ENCODE peak calls at places on chromosome 19, in seven cellular contexts. T, H, S, D, Y, U and G are unnamed samples.

GRCh38 chr19:1169921-1170885 is 3.9 kb downstream of the SBNO2 start:
- DNase-seq in T (peak; percentile 89), H (no peak), S (peak; percentile 53), D (no peak), Y (no peak), U (no peak), G (no peak)

GRCh38 chr19:1503925-1504430 is 8.8 kb downstream of the ADAMTSL5 start:
- DNase-seq in T (no peak), H (no peak), S (no peak), D (no peak), Y (no peak), U (no peak), G (no peak)

GRCh38 chr19:28492201-28492600 is 720.8 kb downstream of the UQCRFS1 start:
- DNase-seq in T (no peak), H (no peak), S (no peak), D (no peak), Y (no peak), U (no peak), G (no peak)

GRCh38 chr19:19034204-19034624 is 811 bp downstream of the ARMC6 start:
- DNase-seq in T (no peak), H (peak; percentile 61), S (peak; percentile 20), D (peak; percentile 93), Y (peak; percentile 89), U (peak; percentile 79), G (peak; percentile 66)

GRCh38 chr19:41807176-41807575 is 10.8 kb downstream of the CEACAM3 start:
- DNase-seq in T (no peak), H (no peak), S (no peak), D (no peak), Y (no peak), U (no peak), G (no peak)

GRCh38 chr19:49019242-49019932 is 2.5 kb upstream of the LHB start:
- DNase-seq in T (peak; percentile 64), H (peak; percentile 62), S (peak; percentile 69), D (peak; percentile 46), Y (peak; percentile 71), U (peak; percentile 89), G (peak; percentile 92)

GRCh38 chr19:40803857-40804782 is 5.1 kb downstream of the EGLN2 start:
- DNase-seq in T (no peak), H (no peak), S (peak; percentile 66), D (peak; percentile 34), Y (peak; percentile 71), U (peak; percentile 91), G (no peak)

GRCh38 chr19:41324231-41324702 is 14.3 kb downstream of the CCDC97 start:
- DNase-seq in T (no peak), H (no peak), S (no peak), D (peak; percentile 25), Y (peak; percentile 44), U (no peak), G (no peak)

GRCh38 chr19:45279587-45280192 is 28.6 kb downstream of the MARK4 start:
- DNase-seq in T (no peak), H (no peak), S (no peak), D (no peak), Y (no peak), U (no peak), G (no peak)

GRCh38 chr19:2549701-2550191 is 73.8 kb downstream of the GADD45B start:
- DNase-seq in T (peak; percentile 58), H (peak; percentile 94), S (no peak), D (peak; percentile 62), Y (no peak), U (peak; percentile 81), G (no peak)

GRCh38 chr19:41308450-41309224 is 1.3 kb upstream of the CCDC97 start:
- DNase-seq in T (peak; percentile 92), H (peak; percentile 95), S (peak; percentile 92), D (peak; percentile 78), Y (peak; percentile 92), U (peak; percentile 94), G (peak; percentile 86)

GRCh38 chr19:30338878-30339623 is 33.1 kb upstream of the ZNF536 start:
- DNase-seq in T (no peak), H (no peak), S (no peak), D (no peak), Y (no peak), U (peak; percentile 6), G (no peak)

GRCh38 chr19:49847731-49848696 is 2.9 kb upstream of the PTOV1 start:
- DNase-seq in T (no peak), H (no peak), S (no peak), D (peak; percentile 88), Y (no peak), U (peak; percentile 50), G (no peak)

GRCh38 chr19:16076958-16077611 is 790 bp downstream of the TPM4 start:
- DNase-seq in T (no peak), H (no peak), S (no peak), D (peak; percentile 71), Y (no peak), U (peak; percentile 67), G (peak; percentile 65)

GRCh38 chr19:10290876-10291553 is 1.3 kb downstream of the ICAM5 start:
- DNase-seq in T (no peak), H (no peak), S (no peak), D (peak; percentile 72), Y (peak; percentile 90), U (peak; percentile 81), G (peak; percentile 78)

GRCh38 chr19:11033763-11034162 is 55.5 kb upstream of the LDLR start:
- DNase-seq in T (no peak), H (no peak), S (no peak), D (no peak), Y (no peak), U (no peak), G (no peak)

GRCh38 chr19:409006-409514 is at the start of gene C2CD4C:
- DNase-seq in T (no peak), H (no peak), S (no peak), D (peak; percentile 23), Y (peak; percentile 26), U (peak; percentile 19), G (peak; percentile 76)

GRCh38 chr19:30696514-30696913 is 324.3 kb downstream of the ZNF536 start:
- DNase-seq in T (peak; percentile 30), H (no peak), S (no peak), D (peak; percentile 35), Y (peak; percentile 21), U (no peak), G (peak; percentile 65)

GRCh38 chr19:51258165-51258564 is 7.3 kb downstream of the SIGLECL1 start:
- DNase-seq in T (no peak), H (no peak), S (no peak), D (peak; percentile 73), Y (no peak), U (no peak), G (no peak)

GRCh38 chr19:23273594-23274412 is 23.6 kb upstream of the ZNF724 start:
- DNase-seq in T (peak; percentile 93), H (peak; percentile 92), S (peak; percentile 95), D (peak; percentile 96), Y (peak; percentile 84), U (peak; percentile 94), G (peak; percentile 84)
- TF ChIP-seq POLR2A in T (peak; percentile 81), H (no peak), S (peak; percentile 91), D (peak; percentile 95), Y (peak; percentile 70), U (peak; percentile 88), G (peak; percentile 95)

GRCh38 chr19:6393074-6393981 is at the start of gene GTF2F1:
- DNase-seq in T (peak; percentile 97), H (peak; percentile 85), S (peak; percentile 83), D (peak; percentile 90), Y (peak; percentile 95), U (peak; percentile 96), G (peak; percentile 98)
- TF ChIP-seq POLR2A in T (peak; percentile 55), H (no peak), S (peak; percentile 8), D (peak; percentile 43), Y (peak; percentile 74), U (peak; percentile 44), G (peak; percentile 58)

GRCh38 chr19:4371209-4371897 is 28.0 kb downstream of the MPND start:
- DNase-seq in T (no peak), H (no peak), S (no peak), D (no peak), Y (no peak), U (no peak), G (no peak)

GRCh38 chr19:4369888-4370260 is 26.5 kb downstream of the MPND start:
- DNase-seq in T (no peak), H (no peak), S (no peak), D (no peak), Y (peak; percentile 86), U (peak; percentile 72), G (no peak)

GRCh38 chr19:4369109-4369887 is 25.9 kb downstream of the MPND start:
- DNase-seq in T (peak; percentile 62), H (no peak), S (peak; percentile 77), D (no peak), Y (peak; percentile 53), U (peak; percentile 84), G (no peak)

GRCh38 chr19:4371898-4372629 is 28.3 kb downstream of the SH3GL1 start:
- DNase-seq in T (no peak), H (no peak), S (no peak), D (no peak), Y (peak; percentile 82), U (no peak), G (no peak)

GRCh38 chr19:4370418-4371041 is 27.2 kb downstream of the MPND start:
- DNase-seq in T (no peak), H (no peak), S (no peak), D (no peak), Y (no peak), U (no peak), G (no peak)
- TF ChIP-seq POLR2A in T (no peak), H (no peak), S (no peak), D (no peak), Y (no peak), U (no peak), G (no peak)

GRCh38 chr19:17555929-17556813 is 722 bp downstream of the COLGALT1 start:
- DNase-seq in T (peak; percentile 55), H (peak; percentile 49), S (peak; percentile 18), D (peak; percentile 90), Y (peak; percentile 66), U (peak; percentile 76), G (peak; percentile 67)
- TF ChIP-seq POLR2A in T (no peak), H (no peak), S (no peak), D (peak; percentile 22), Y (no peak), U (peak; percentile 62), G (no peak)

GRCh38 chr19:43934985-43935708 is at the start of gene ZNF45:
- DNase-seq in T (peak; percentile 86), H (peak; percentile 89), S (peak; percentile 93), D (peak; percentile 88), Y (peak; percentile 93), U (peak; percentile 92), G (peak; percentile 88)
- TF ChIP-seq POLR2A in T (peak; percentile 29), H (no peak), S (no peak), D (peak; percentile 31), Y (peak; percentile 62), U (peak; percentile 62), G (no peak)